ENCODE peak calls at places on chromosomes 7 and 10, in four cellular contexts. M is A549, N is HepG2, U is K562. G is an unnamed sample.

GRCh38 chr10:51658075-51658474 is 41.3 kb downstream of the CSTF2T start:
- DNase-seq in M (no peak), U (no peak), N (no peak), G (no peak)

GRCh38 chr7:7221602-7222038 is 39.3 kb downstream of the C1GALT1 start:
- DNase-seq in U (no peak), M (peak), N (no peak), G (peak)

GRCh38 chr7:26860361-26860760 is 4.0 kb downstream of the SKAP2 start:
- DNase-seq in N (peak), M (no peak), U (no peak), G (peak)

GRCh38 chr10:77545585-77545984 is 92.0 kb downstream of the KCNMA1 start:
- DNase-seq in N (no peak), M (no peak), U (no peak), G (no peak)

GRCh38 chr7:158778476-158778875 is 50.8 kb downstream of the ESYT2 start:
- DNase-seq in M (no peak), N (no peak), U (no peak), G (no peak)

GRCh38 chr7:107697246-107698044 is 36.8 kb downstream of the SLC26A4 start:
- DNase-seq in N (no peak), M (no peak), U (no peak), G (peak)

GRCh38 chr7:126436213-126436868 is 816.4 kb downstream of the GRM8 start:
- DNase-seq in N (no peak), U (no peak), M (no peak), G (no peak)

GRCh38 chr10:31657471-31657844 is 271.2 kb downstream of the ARHGAP12 start:
- DNase-seq in U (no peak), N (no peak), M (no peak), G (no peak)

GRCh38 chr10:103493911-103494877 is 689 bp downstream of the NEURL1 start:
- DNase-seq in M (no peak), N (no peak), U (no peak), G (no peak)

GRCh38 chr10:131621784-131622624 is 278.8 kb upstream of the PPP2R2D start:
- DNase-seq in U (no peak), M (peak), N (no peak), G (no peak)

GRCh38 chr10:123301077-123301875 is 147.1 kb downstream of the BUB3 start:
- DNase-seq in N (no peak), U (peak), M (peak), G (peak)

GRCh38 chr10:2679646-2680045 is 387.7 kb upstream of the PFKP start:
- DNase-seq in M (no peak), N (no peak), U (no peak), G (no peak)

GRCh38 chr10:131226831-131227740 is 84.4 kb downstream of the TCERG1L start:
- DNase-seq in U (no peak), M (no peak), N (no peak), G (no peak)

GRCh38 chr7:108014747-108015682 is 12.1 kb upstream of the LAMB1 start:
- DNase-seq in M (peak), U (no peak), N (peak), G (peak)

GRCh38 chr7:66779669-66780408 is 39.3 kb downstream of the RABGEF1 start:
- DNase-seq in U (no peak), N (peak), M (no peak), G (peak)

GRCh38 chr7:80783688-80784327 is 135.0 kb downstream of the SEMA3C start:
- DNase-seq in U (no peak), M (no peak), N (no peak), G (no peak)

GRCh38 chr7:107948645-107949442 is 54.1 kb downstream of the LAMB1 start:
- DNase-seq in N (peak), U (no peak), M (peak), G (peak)

GRCh38 chr10:13587367-13587766 is 602 bp downstream of the PRPF18 start:
- DNase-seq in N (peak), M (no peak), U (peak), G (no peak)

GRCh38 chr10:42875792-42876191 is 93.2 kb downstream of the BMS1 start:
- DNase-seq in M (no peak), U (no peak), N (no peak), G (no peak)

GRCh38 chr10:122499012-122499411 is 37.7 kb downstream of the HTRA1 start:
- DNase-seq in U (no peak), M (no peak), N (no peak), G (no peak)

GRCh38 chr10:114499630-114500190 is 95.4 kb upstream of the AFAP1L2 start:
- DNase-seq in M (no peak), N (no peak), U (no peak), G (no peak)

GRCh38 chr7:106770191-106770590 is 94.9 kb upstream of the PIK3CG start:
- DNase-seq in U (no peak), M (no peak), N (no peak), G (peak)

GRCh38 chr10:83606275-83606674 is 533.0 kb upstream of the GHITM start:
- DNase-seq in M (no peak), U (no peak), N (no peak), G (no peak)

GRCh38 chr7:149620961-149621360 is 123.4 kb upstream of the ZNF746 start:
- DNase-seq in M (no peak), U (no peak), N (no peak), G (no peak)

GRCh38 chr7:129493555-129493954 is 8.8 kb upstream of the SMKR1 start:
- DNase-seq in N (no peak), U (no peak), M (no peak), G (no peak)

GRCh38 chr7:81285142-81285871 is 366.5 kb upstream of the SEMA3C start:
- DNase-seq in U (no peak), N (no peak), M (no peak), G (peak)

GRCh38 chr10:30435068-30435422 is 1.1 kb downstream of the MAP3K8 start:
- DNase-seq in U (no peak), M (no peak), N (no peak), G (no peak)

GRCh38 chr7:2376351-2377154 is 21.9 kb downstream of the EIF3B start:
- DNase-seq in M (no peak), U (no peak), N (no peak), G (no peak)

GRCh38 chr7:41881313-41882130 is 178.6 kb upstream of the INHBA start:
- DNase-seq in N (no peak), M (no peak), U (no peak), G (no peak)

GRCh38 chr10:132397671-132398565 is 918 bp downstream of the PWWP2B start:
- DNase-seq in N (no peak), U (peak), M (no peak), G (peak)

GRCh38 chr10:60236869-60237524 is 152.7 kb downstream of the ANK3 start:
- DNase-seq in N (no peak), U (no peak), M (no peak), G (peak)
- TF ChIP-seq MYC in N (no peak), U (no peak), M (no peak), G (no peak)

GRCh38 chr10:72259491-72260214 is 14.1 kb upstream of the DDIT4 start:
- DNase-seq in N (no peak), U (no peak), M (no peak), G (no peak)

GRCh38 chr10:72254891-72255568 is 18.7 kb upstream of the DDIT4 start:
- DNase-seq in U (peak), M (peak), N (no peak), G (peak)

GRCh38 chr10:72258617-72259016 is 15.1 kb upstream of the DDIT4 start:
- DNase-seq in M (no peak), N (no peak), U (no peak), G (no peak)

GRCh38 chr10:72255977-72256729 is 17.6 kb upstream of the DDIT4 start:
- DNase-seq in M (no peak), U (no peak), N (no peak), G (no peak)

DNA sequence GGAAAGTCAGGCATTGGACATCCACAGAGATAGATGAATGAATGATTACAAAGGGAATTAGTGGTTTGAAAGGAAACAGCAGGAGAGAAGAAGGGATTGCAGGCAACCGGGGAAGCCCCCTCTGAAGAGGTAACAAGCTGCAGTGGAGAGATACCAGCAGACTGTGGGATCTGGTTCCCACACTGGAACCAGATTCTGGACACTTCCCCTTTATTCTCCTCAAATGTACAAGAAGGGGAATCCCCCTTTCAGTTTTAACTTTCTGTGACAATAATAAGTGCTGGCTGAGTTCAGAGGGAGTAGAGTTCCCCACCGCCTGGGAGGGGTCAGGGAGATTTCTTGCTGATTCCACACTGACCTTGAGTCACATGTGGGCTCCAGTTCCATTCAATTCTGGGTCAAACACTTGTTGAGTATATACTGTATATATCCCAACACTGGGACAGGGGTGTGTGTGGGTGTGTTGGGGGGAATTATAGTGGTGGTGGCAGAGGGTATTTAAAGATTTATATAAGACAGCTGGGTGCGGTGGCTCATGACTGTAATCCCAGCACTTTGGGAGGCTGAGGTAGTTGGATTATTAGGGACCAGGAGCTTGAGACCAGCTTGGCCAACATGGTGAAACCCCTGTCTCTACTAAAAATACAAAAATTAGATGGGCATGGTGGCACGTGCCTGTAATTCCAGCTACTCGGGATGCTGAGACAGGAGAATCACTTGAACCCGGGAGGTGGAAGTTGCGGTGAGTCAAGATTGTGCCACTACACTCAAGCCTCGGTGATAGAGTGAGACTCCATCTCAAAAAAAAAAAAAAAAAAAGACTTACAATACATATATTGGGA is 16.5 kb upstream of the DDIT4 start:
- DNase-seq in M (no peak), U (peak), N (no peak), G (no peak)
- TF ChIP-seq MYC in M (no peak), U (peak), N (no peak), G (no peak)

GRCh38 chr10:3867454-3868273 is 82.7 kb upstream of the KLF6 start:
- DNase-seq in M (no peak), N (no peak), U (no peak), G (peak)
- TF ChIP-seq MYC in M (no peak), N (no peak), U (no peak), G (no peak)

GRCh38 chr10:111821876-111822275 is 361.7 kb downstream of the GPAM start:
- DNase-seq in U (no peak), M (no peak), N (no peak), G (no peak)
- TF ChIP-seq MYC in U (no peak), M (no peak), N (no peak), G (no peak)